ENCODE peak calls at places on chromosomes 11 and 22, in five cellular contexts. J is psoas muscle, F is heart left ventricle, W is DND-41, D is Karpas-422. V is an unnamed sample.

GRCh38 chr11:6630632-6631291 is 11.5 kb upstream of the TPP1 start:
- DNase-seq in J (no peak), F (no peak), W (no peak), D (no peak), V (no peak)

GRCh38 chr11:14620027-14620511 is 23.5 kb upstream of the PDE3B start:
- DNase-seq in J (no peak), F (no peak), W (no peak), D (no peak), V (no peak)

GRCh38 chr11:4186464-4187054 is 92.0 kb downstream of the RRM1 start:
- DNase-seq in J (no peak), F (no peak), W (no peak), D (no peak), V (no peak)

GRCh38 chr22:25172153-25172552 is 27.5 kb upstream of the CRYBB3 start:
- DNase-seq in J (no peak), F (no peak), W (no peak), D (peak; percentile 68), V (no peak)

GRCh38 chr11:19676508-19677379 is 35.9 kb upstream of the NAV2 start:
- DNase-seq in J (peak; percentile 33), F (no peak), W (no peak), D (no peak), V (no peak)

GRCh38 chr11:130606781-130607511 is 158.5 kb downstream of the ADAMTS15 start:
- DNase-seq in J (peak; percentile 44), F (no peak), W (no peak), D (no peak), V (no peak)

GRCh38 chr22:27885977-27886842 is 32.8 kb downstream of the PITPNB start:
- DNase-seq in J (no peak), F (no peak), W (peak; percentile 53), D (peak; percentile 75), V (peak; percentile 14)

GRCh38 chr11:102144357-102145342 is 34.4 kb downstream of the YAP1 start:
- DNase-seq in J (no peak), F (no peak), W (no peak), D (no peak), V (no peak)

GRCh38 chr22:20264614-20265452 is 3.3 kb downstream of the RTN4R start:
- DNase-seq in J (no peak), F (no peak), W (no peak), D (peak; percentile 47), V (no peak)

GRCh38 chr11:110763249-110764011 is 51.2 kb upstream of the ARHGAP20 start:
- DNase-seq in J (no peak), F (no peak), W (no peak), D (no peak), V (no peak)

GRCh38 chr11:8682219-8683114 is at the start of the genes RPL27A and TRIM66:
- DNase-seq in J (peak; percentile 99), F (peak; percentile 99), W (peak; percentile 98), D (peak; percentile 99), V (peak; percentile 99)

GRCh38 chr22:40218723-40219294 is 41.1 kb downstream of the TNRC6B start:
- DNase-seq in J (no peak), F (no peak), W (no peak), D (no peak), V (no peak)

GRCh38 chr11:44615913-44616806 is 50.7 kb downstream of the CD82 start:
- DNase-seq in J (no peak), F (no peak), W (no peak), D (no peak), V (no peak)

GRCh38 chr11:6856871-6857270 is 6.0 kb upstream of the OR10A2 start:
- DNase-seq in J (no peak), F (no peak), W (no peak), D (no peak), V (no peak)

GRCh38 chr11:109697140-109697843 is 275.3 kb downstream of the C11orf87 start:
- DNase-seq in J (no peak), F (no peak), W (peak; percentile 8), D (peak; percentile 92), V (peak; percentile 26)

GRCh38 chr22:37747090-37747714 is 50.4 kb downstream of the TRIOBP start:
- DNase-seq in J (peak; percentile 56), F (peak; percentile 68), W (no peak), D (no peak), V (no peak)

GRCh38 chr22:20437253-20438065 is at the start of gene SCARF2:
- DNase-seq in J (peak; percentile 71), F (peak; percentile 84), W (no peak), D (no peak), V (no peak)

GRCh38 chr11:20194470-20194869 is 34.2 kb upstream of the DBX1 start:
- DNase-seq in J (no peak), F (no peak), W (no peak), D (no peak), V (no peak)

GRCh38 chr11:19820100-19820499 is 107.5 kb downstream of the NAV2 start:
- DNase-seq in J (no peak), F (no peak), W (no peak), D (no peak), V (no peak)

GRCh38 chr11:45252134-45252856 is 33.8 kb downstream of the SYT13 start:
- DNase-seq in J (peak; percentile 45), F (peak; percentile 71), W (peak; percentile 28), D (peak; percentile 85), V (no peak)

GRCh38 chr11:46055371-46055770 is 65.9 kb downstream of the PHF21A start:
- DNase-seq in J (no peak), F (no peak), W (no peak), D (no peak), V (no peak)

GRCh38 chr11:94585375-94585774 is 18.2 kb downstream of the PIWIL4 start:
- DNase-seq in J (no peak), F (no peak), W (no peak), D (no peak), V (no peak)

GRCh38 chr11:118609380-118610219 is 2.2 kb downstream of the PHLDB1 start:
- DNase-seq in J (peak; percentile 37), F (no peak), W (no peak), D (no peak), V (peak; percentile 11)

GRCh38 chr22:30212363-30212995 is 34.1 kb downstream of the LIF start:
- DNase-seq in J (peak; percentile 69), F (no peak), W (no peak), D (no peak), V (no peak)

GRCh38 chr22:20951151-20951931 is 15.7 kb upstream of the AIFM3 start:
- DNase-seq in J (no peak), F (no peak), W (no peak), D (no peak), V (no peak)

GRCh38 chr22:35552846-35553245 is 12.2 kb downstream of the RASD2 start:
- DNase-seq in J (no peak), F (no peak), W (no peak), D (no peak), V (no peak)

GRCh38 chr11:304915-305833 is 2.4 kb upstream of the IFITM2 start:
- DNase-seq in J (peak; percentile 57), F (no peak), W (peak; percentile 72), D (peak; percentile 71), V (peak; percentile 80)

GRCh38 chr11:129932385-129933067 is 37.1 kb upstream of the NFRKB start:
- DNase-seq in J (no peak), F (no peak), W (no peak), D (no peak), V (no peak)

GRCh38 chr11:20873054-20873453 is 203.7 kb downstream of the NELL1 start:
- DNase-seq in J (no peak), F (no peak), W (peak; percentile 12), D (peak; percentile 78), V (peak; percentile 3)

GRCh38 chr22:29144786-29145160 is 60.9 kb upstream of the EMID1 start:
- DNase-seq in J (no peak), F (no peak), W (no peak), D (no peak), V (no peak)

GRCh38 chr11:77115181-77115611 is 12.6 kb downstream of the OMP start:
- DNase-seq in J (no peak), F (peak; percentile 49), W (no peak), D (peak; percentile 61), V (no peak)

GRCh38 chr22:26592368-26593015 is 2.6 kb upstream of the TPST2 start:
- DNase-seq in J (no peak), F (no peak), W (peak; percentile 86), D (no peak), V (peak; percentile 83)

GRCh38 chr22:26588749-26589366 is 1.1 kb downstream of the TPST2 start:
- DNase-seq in J (no peak), F (no peak), W (no peak), D (no peak), V (no peak)

GRCh38 chr22:26589367-26589844 is 526 bp downstream of the TPST2 start:
- DNase-seq in J (peak; percentile 45), F (peak; percentile 55), W (peak; percentile 42), D (peak; percentile 69), V (no peak)

GRCh38 chr22:26589845-26590524 is at the start of gene TPST2:
- DNase-seq in J (peak; percentile 81), F (peak; percentile 92), W (peak; percentile 78), D (peak; percentile 91), V (peak; percentile 78)

GRCh38 chr22:26590525-26590858 is 560 bp upstream of the TPST2 start:
- DNase-seq in J (no peak), F (no peak), W (no peak), D (no peak), V (no peak)
- H3K4me3 ChIP-seq in J (peak overlapping the region; percentile 98), F (peak overlapping the region; percentile 98), W (peak overlapping the region; percentile 73), D (peak overlapping the region; percentile 83), V (peak overlapping the region; percentile 97)

GRCh38 chr11:11866203-11866602 is 24.4 kb downstream of the USP47 start:
- DNase-seq in J (no peak), F (no peak), W (no peak), D (no peak), V (no peak)

GRCh38 chr11:11864332-11864731 is 22.6 kb downstream of the USP47 start:
- DNase-seq in J (no peak), F (no peak), W (no peak), D (no peak), V (no peak)

GRCh38 chr11:11862995-11863394 is 21.2 kb downstream of the USP47 start:
- DNase-seq in J (no peak), F (no peak), W (no peak), D (no peak), V (no peak)

GRCh38 chr11:11865449-11865848 is 23.7 kb downstream of the USP47 start:
- DNase-seq in J (no peak), F (no peak), W (no peak), D (no peak), V (no peak)

DNA sequence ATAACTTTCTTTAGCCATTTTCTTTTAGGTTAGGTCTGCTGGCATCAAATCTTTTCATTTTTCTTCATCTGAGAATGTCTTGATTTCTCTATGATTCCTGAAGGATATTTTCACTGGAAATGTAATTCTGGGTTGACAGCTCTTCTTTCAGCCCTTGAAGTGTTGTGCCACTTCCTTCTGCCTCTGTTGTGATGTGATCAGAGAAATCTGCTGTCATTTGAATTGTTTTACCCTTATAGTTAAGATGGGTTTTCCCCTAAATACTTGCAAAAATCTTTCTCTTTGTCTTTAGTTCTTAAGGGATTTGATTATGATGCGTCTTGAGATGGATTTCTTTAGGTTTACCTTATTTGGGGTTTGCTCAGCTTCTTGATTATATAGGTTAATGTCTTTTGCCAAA is 23.0 kb downstream of the USP47 start:
- DNase-seq in J (no peak), F (no peak), W (no peak), D (no peak), V (no peak)
- H3K9me3 ChIP-seq in J (peaks cover 11% of the 10 kb centered on the region), F (peaks cover 7% of the 10 kb centered on the region), W (peaks cover 10% of the 10 kb centered on the region), D (no peaks in the 10 kb centered on the region), V (no peaks in the 10 kb centered on the region)

GRCh38 chr11:35065566-35065965 is 73.4 kb upstream of the CD44 start:
- DNase-seq in J (no peak), F (no peak), W (no peak), D (no peak), V (no peak)
- H3K4me3 ChIP-seq in J (no peak overlapping the region), F (no peak overlapping the region), W (no peak overlapping the region), D (no peak overlapping the region), V (no peak overlapping the region)

GRCh38 chr11:50074161-50074560 is 41.5 kb downstream of the OR4C45 start:
- DNase-seq in J (no peak), F (no peak), W (no peak), D (no peak), V (no peak)
- H3K9me3 ChIP-seq in J (no peaks in the 10 kb centered on the region), F (no peaks in the 10 kb centered on the region), W (peaks cover 4% of the 10 kb centered on the region), D (no peaks in the 10 kb centered on the region), V (no peaks in the 10 kb centered on the region)

V was measured in CD4-positive, CD25-positive, alpha-beta regulatory T cell.